ENCODE peak calls at places on chromosomes 5 and 9, in nine cellular contexts. W, N, C, H, M, L, X, U and T are unnamed samples.

GRCh38 chr9:4887556-4887955 is 94.8 kb downstream of the RCL1 start:
- DNase-seq in W (peak), N (peak), C (peak), H (no peak), M (no peak), L (no peak), X (no peak), U (peak), T (no peak)

GRCh38 chr9:137085918-137086530 is 761 bp upstream of the MAN1B1 start:
- DNase-seq in W (no peak), N (peak), C (peak), H (no peak), M (no peak), L (peak), X (no peak), U (no peak), T (peak)

GRCh38 chr5:90518666-90519065 is 10.7 kb downstream of the LYSMD3 start:
- DNase-seq in W (no peak), N (no peak), C (peak), H (no peak), M (peak), L (no peak), X (no peak), U (peak), T (peak)

GRCh38 chr9:33187519-33188218 is 20.5 kb upstream of the B4GALT1 start:
- DNase-seq in W (peak), N (peak), C (no peak), H (no peak), M (no peak), L (no peak), X (no peak), U (peak), T (no peak)

GRCh38 chr9:129242971-129243561 is 65.0 kb upstream of the IER5L start:
- DNase-seq in W (no peak), N (no peak), C (no peak), H (no peak), M (no peak), L (no peak), X (no peak), U (peak), T (no peak)

GRCh38 chr9:129411501-129412175 is 209.3 kb downstream of the C9orf50 start:
- DNase-seq in W (no peak), N (no peak), C (no peak), H (no peak), M (no peak), L (no peak), X (no peak), U (no peak), T (no peak)

GRCh38 chr5:132437604-132438275 is 52.8 kb downstream of the IRF1 start:
- DNase-seq in W (no peak), N (peak), C (peak), H (peak), M (no peak), L (no peak), X (peak), U (peak), T (no peak)

GRCh38 chr9:99660191-99660636 is 161.5 kb upstream of the NR4A3 start:
- DNase-seq in W (no peak), N (no peak), C (no peak), H (no peak), M (no peak), L (no peak), X (no peak), U (no peak), T (no peak)

GRCh38 chr5:35129921-35130485 is 82.3 kb upstream of the AGXT2 start:
- DNase-seq in W (no peak), N (no peak), C (peak), H (peak), M (peak), L (no peak), X (no peak), U (peak), T (no peak)

GRCh38 chr5:86977185-86977584 is 290.5 kb upstream of the RASA1 start:
- DNase-seq in W (no peak), N (no peak), C (no peak), H (no peak), M (no peak), L (no peak), X (no peak), U (no peak), T (no peak)

GRCh38 chr5:72760259-72760658 is 56.2 kb upstream of the TNPO1 start:
- DNase-seq in W (no peak), N (no peak), C (peak), H (no peak), M (no peak), L (no peak), X (no peak), U (peak), T (no peak)

GRCh38 chr5:91636351-91636750 is 253.2 kb upstream of the ARRDC3 start:
- DNase-seq in W (no peak), N (no peak), C (no peak), H (no peak), M (no peak), L (no peak), X (no peak), U (no peak), T (peak)

GRCh38 chr5:109035470-109035869 is 287.8 kb downstream of the FER start:
- DNase-seq in W (no peak), N (no peak), C (no peak), H (no peak), M (peak), L (no peak), X (no peak), U (peak), T (no peak)

GRCh38 chr9:137709411-137710101 is 90.8 kb downstream of the EHMT1 start:
- DNase-seq in W (no peak), N (no peak), C (no peak), H (no peak), M (no peak), L (no peak), X (no peak), U (no peak), T (no peak)

GRCh38 chr5:1820381-1820780 is 19.2 kb downstream of the NDUFS6 start:
- DNase-seq in W (no peak), N (no peak), C (no peak), H (no peak), M (no peak), L (no peak), X (no peak), U (no peak), T (no peak)

GRCh38 chr9:76676857-76677256 is 87.4 kb upstream of the PCA3 start:
- DNase-seq in W (peak), N (no peak), C (no peak), H (no peak), M (no peak), L (no peak), X (no peak), U (no peak), T (no peak)

GRCh38 chr5:143218563-143219170 is 184.8 kb downstream of the NR3C1 start:
- DNase-seq in W (no peak), N (no peak), C (no peak), H (no peak), M (no peak), L (no peak), X (no peak), U (no peak), T (no peak)

GRCh38 chr9:120477534-120478001 is 102.4 kb downstream of the CDK5RAP2 start:
- DNase-seq in W (peak), N (peak), C (peak), H (peak), M (peak), L (peak), X (peak), U (peak), T (peak)

GRCh38 chr5:77398896-77399295 is 93.2 kb downstream of the WDR41 start:
- DNase-seq in W (no peak), N (no peak), C (no peak), H (no peak), M (no peak), L (no peak), X (no peak), U (no peak), T (no peak)

GRCh38 chr5:147522435-147522834 is 12.6 kb upstream of the DPYSL3 start:
- DNase-seq in W (no peak), N (no peak), C (peak), H (no peak), M (peak), L (no peak), X (no peak), U (peak), T (no peak)

GRCh38 chr9:128979111-128979510 is 31.6 kb downstream of the NUP188 start:
- DNase-seq in W (no peak), N (no peak), C (no peak), H (no peak), M (no peak), L (no peak), X (no peak), U (no peak), T (no peak)

GRCh38 chr5:57940879-57941278 is 458.3 kb upstream of the ACTBL2 start:
- DNase-seq in W (no peak), N (no peak), C (no peak), H (no peak), M (no peak), L (no peak), X (no peak), U (no peak), T (no peak)

GRCh38 chr9:69145148-69145547 is 28.9 kb upstream of the TJP2 start:
- DNase-seq in W (no peak), N (no peak), C (no peak), H (no peak), M (no peak), L (no peak), X (no peak), U (no peak), T (no peak)

GRCh38 chr9:124652203-124652992 is 118.7 kb downstream of the NR6A1 start:
- DNase-seq in W (no peak), N (no peak), C (peak), H (no peak), M (peak), L (no peak), X (no peak), U (peak), T (peak)

GRCh38 chr5:132692632-132692967 is 18.8 kb downstream of the IL4 start:
- DNase-seq in W (no peak), N (no peak), C (no peak), H (no peak), M (no peak), L (no peak), X (no peak), U (no peak), T (no peak)

GRCh38 chr5:172412724-172413260 is 41.5 kb downstream of the SH3PXD2B start:
- DNase-seq in W (no peak), N (peak), C (peak), H (peak), M (peak), L (no peak), X (peak), U (peak), T (no peak)

GRCh38 chr5:7850533-7851239 is at the start of gene CFAP90:
- DNase-seq in W (peak), N (peak), C (no peak), H (no peak), M (no peak), L (peak), X (no peak), U (peak), T (peak)

GRCh38 chr5:113520429-113520828 is 6.9 kb downstream of the YTHDC2 start:
- DNase-seq in W (no peak), N (no peak), C (no peak), H (no peak), M (peak), L (no peak), X (no peak), U (peak), T (no peak)

GRCh38 chr5:155270737-155271136 is 257.2 kb downstream of the KIF4B start:
- DNase-seq in W (no peak), N (no peak), C (no peak), H (no peak), M (no peak), L (no peak), X (no peak), U (no peak), T (no peak)

GRCh38 chr5:135934939-135935338 is 19.8 kb downstream of the LECT2 start:
- DNase-seq in W (no peak), N (no peak), C (no peak), H (no peak), M (no peak), L (no peak), X (no peak), U (peak), T (no peak)

GRCh38 chr5:32814620-32815019 is 103.5 kb downstream of the NPR3 start:
- DNase-seq in W (no peak), N (no peak), C (no peak), H (no peak), M (no peak), L (no peak), X (peak), U (peak), T (peak)

GRCh38 chr9:88799706-88800682 is 191.3 kb upstream of the S1PR3 start:
- DNase-seq in W (no peak), N (no peak), C (no peak), H (no peak), M (no peak), L (no peak), X (no peak), U (no peak), T (no peak)

GRCh38 chr5:10595678-10596309 is 31.9 kb downstream of the ANKRD33B start:
- DNase-seq in W (no peak), N (no peak), C (peak), H (peak), M (peak), L (no peak), X (peak), U (peak), T (peak)

GRCh38 chr9:19946446-19947109 is 157.7 kb upstream of the SLC24A2 start:
- DNase-seq in W (peak), N (no peak), C (peak), H (peak), M (no peak), L (no peak), X (no peak), U (peak), T (no peak)

GRCh38 chr9:16530669-16531461 is 339.6 kb downstream of the BNC2 start:
- DNase-seq in W (peak), N (no peak), C (peak), H (no peak), M (no peak), L (no peak), X (no peak), U (peak), T (no peak)